ENCODE peak calls at places on chromosomes 13 and 19, in five cellular contexts. B is CD8-positive, alpha-beta T cell; J is tibial nerve; S is left lung; N is mucosa of descending colon. O is an unnamed sample.

GRCh38 chr13:71634605-71635443 is 232.2 kb downstream of the DACH1 start:
- DNase-seq in B (no peak), J (no peak), S (no peak), N (no peak), O (no peak)

GRCh38 chr19:35109395-35110112 is 6.1 kb upstream of the FXYD3 start:
- DNase-seq in B (no peak), J (no peak), S (no peak), N (peak), O (no peak)

GRCh38 chr19:2542341-2543069 is 66.6 kb downstream of the GADD45B start:
- DNase-seq in B (no peak), J (no peak), S (peak), N (no peak), O (no peak)

GRCh38 chr13:100403675-100404074 is 184.9 kb downstream of the GGACT start:
- DNase-seq in B (no peak), J (no peak), S (no peak), N (no peak), O (no peak)

GRCh38 chr19:39846176-39846677 is at the start of gene FBL:
- DNase-seq in B (peak), J (peak), S (peak), N (peak), O (peak)

GRCh38 chr19:46605356-46605821 is 4.3 kb downstream of the CALM3 start:
- DNase-seq in B (no peak), J (no peak), S (no peak), N (peak), O (peak)

GRCh38 chr13:30301827-30302226 is 5.5 kb downstream of the KATNAL1 start:
- DNase-seq in B (no peak), J (no peak), S (no peak), N (no peak), O (no peak)

GRCh38 chr13:103557878-103558277 is 491.7 kb upstream of the SLC10A2 start:
- DNase-seq in B (no peak), J (no peak), S (no peak), N (no peak), O (no peak)

GRCh38 chr13:46392967-46393366 is 5.9 kb upstream of the RUBCNL start:
- DNase-seq in B (no peak), J (no peak), S (no peak), N (no peak), O (no peak)

GRCh38 chr19:5097331-5097930 is 128.5 kb downstream of the KDM4B start:
- DNase-seq in B (no peak), J (no peak), S (no peak), N (no peak), O (no peak)

GRCh38 chr13:75195479-75196111 is 286.4 kb downstream of the TBC1D4 start:
- DNase-seq in B (no peak), J (no peak), S (no peak), N (no peak), O (no peak)

GRCh38 chr19:27672309-27673047 is 1540.5 kb downstream of the UQCRFS1 start:
- DNase-seq in B (no peak), J (no peak), S (no peak), N (no peak), O (no peak)

GRCh38 chr13:33639640-33640080 is 178.3 kb upstream of the RFC3 start:
- DNase-seq in B (no peak), J (no peak), S (no peak), N (no peak), O (no peak)

GRCh38 chr13:98026457-98026857 is 73.0 kb downstream of the IPO5 start:
- DNase-seq in B (no peak), J (no peak), S (no peak), N (no peak), O (no peak)

GRCh38 chr19:30450945-30451344 is 78.8 kb downstream of the ZNF536 start:
- DNase-seq in B (no peak), J (no peak), S (no peak), N (no peak), O (no peak)

GRCh38 chr19:30449191-30449590 is 77.0 kb downstream of the ZNF536 start:
- DNase-seq in B (no peak), J (no peak), S (no peak), N (no peak), O (no peak)

GRCh38 chr19:30449673-30450072 is 77.5 kb downstream of the ZNF536 start:
- DNase-seq in B (no peak), J (no peak), S (no peak), N (no peak), O (no peak)

GRCh38 chr19:30448386-30449130 is 76.4 kb downstream of the ZNF536 start:
- DNase-seq in B (no peak), J (no peak), S (no peak), N (no peak), O (no peak)

GRCh38 chr19:30450101-30450500 is 77.9 kb downstream of the ZNF536 start:
- DNase-seq in B (no peak), J (no peak), S (no peak), N (peak), O (no peak)
- H3K4me3 ChIP-seq in B (no peak), J (peak), S (peak), N (no peak), O (no peak)

GRCh38 chr19:19064811-19065745 is 1.3 kb downstream of the SLC25A42 start:
- DNase-seq in B (peak), J (no peak), S (no peak), N (peak), O (no peak)

GRCh38 chr19:19062454-19063182 is 1.2 kb upstream of the SLC25A42 start:
- DNase-seq in B (no peak), J (no peak), S (peak), N (no peak), O (peak)

GRCh38 chr19:19063183-19064097 is at the start of gene SLC25A42:
- DNase-seq in B (peak), J (peak), S (peak), N (peak), O (peak)

GRCh38 chr19:19061491-19061890 is 2.3 kb upstream of the SLC25A42 start:
- DNase-seq in B (no peak), J (no peak), S (no peak), N (peak), O (no peak)

GRCh38 chr19:19064098-19064722 is 416 bp downstream of the SLC25A42 start:
- DNase-seq in B (no peak), J (no peak), S (no peak), N (no peak), O (no peak)
- TF ChIP-seq CTCF in B (peak), J (no peak), S (peak), N (no peak), O (peak)

DNA sequence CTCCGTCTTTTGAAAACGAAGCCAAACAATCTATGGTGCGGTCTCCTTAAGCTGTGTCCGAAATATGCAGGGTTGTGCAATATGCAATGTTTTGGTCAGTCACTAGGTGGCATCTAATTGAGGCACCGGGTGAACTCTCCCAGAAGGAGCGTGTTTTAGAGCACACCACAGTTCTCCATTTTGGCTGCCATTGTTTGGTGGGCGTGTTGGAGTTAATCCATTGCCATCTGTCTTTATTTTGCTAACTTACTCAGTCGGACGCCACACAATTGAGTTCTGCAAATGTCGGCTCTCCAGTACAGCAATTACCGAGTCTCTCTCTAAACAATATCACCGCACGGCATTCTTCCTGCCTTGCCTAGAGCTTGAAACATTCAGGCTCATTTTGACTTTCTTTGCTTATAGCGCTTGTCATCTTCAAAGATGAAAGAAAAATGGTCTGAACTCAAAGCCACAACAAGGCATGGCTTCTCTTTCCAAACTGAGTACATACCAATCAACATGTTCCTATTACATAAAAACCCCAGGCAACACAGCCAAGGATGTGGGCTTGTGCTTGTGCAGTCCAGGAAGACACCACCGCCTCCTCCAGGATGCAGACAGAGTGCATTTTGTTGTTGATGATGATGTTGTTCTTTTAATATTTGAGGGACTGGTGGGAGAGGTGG is 182.0 kb upstream of the SERP2 start:
- DNase-seq in B (peak), J (peak), S (no peak), N (no peak), O (peak)
- H3K4me3 ChIP-seq in B (no peak), J (no peak), S (no peak), N (no peak), O (no peak)

DNA sequence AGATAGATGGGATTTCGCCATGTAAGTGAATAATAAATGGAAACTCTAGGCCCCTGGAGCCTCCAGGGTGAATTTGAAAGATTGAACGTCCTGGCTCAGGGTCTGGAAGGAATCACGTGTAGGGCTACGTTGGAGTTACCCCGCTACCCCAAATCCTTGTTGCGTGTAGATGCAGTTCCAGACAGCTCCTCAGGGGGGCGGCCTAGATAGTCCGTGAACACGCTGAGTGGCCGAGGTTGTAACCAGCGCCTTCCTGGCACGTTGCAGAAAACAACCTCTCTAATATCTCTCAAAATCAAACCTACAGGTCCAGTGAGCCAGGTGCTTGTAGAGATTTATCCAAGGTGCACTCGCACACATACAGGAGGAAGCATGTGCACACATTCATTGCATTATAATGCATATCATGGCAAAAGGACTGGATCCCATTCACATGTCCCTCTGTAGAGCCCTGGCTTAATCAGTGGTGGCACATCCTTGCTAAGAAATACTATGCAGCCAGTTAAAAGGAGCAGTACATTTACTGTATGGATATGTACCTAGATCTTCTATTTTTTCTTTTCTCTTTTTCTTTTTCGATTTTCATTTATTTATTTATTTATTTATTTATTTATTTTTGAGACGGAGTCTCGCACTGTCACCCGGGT is 2.5 kb upstream of the KEAP1 start:
- DNase-seq in B (peak), J (peak), S (peak), N (peak), O (peak)
- TF ChIP-seq CTCF in B (peak), J (peak), S (peak), N (peak), O (peak)

GRCh38 chr19:17468302-17469091 is 1.8 kb upstream of the SLC27A1 start:
- DNase-seq in B (no peak), J (no peak), S (peak), N (peak), O (peak)
- H3K4me3 ChIP-seq in B (no peak), J (peak), S (peak), N (no peak), O (peak)

O was measured in fibroblast of the aortic adventitia.